ENCODE peak calls at places on chromosomes 2 and 18, in four cellular contexts. One of them, this sample, is unnamed.

GRCh38 chr2:107776333-107776732 is 50.4 kb upstream of the RGPD4 start:
- DNase-seq in fibroblast of lung: no peak
- DNase-seq in dorsolateral prefrontal cortex: no peak
- DNase-seq in tibial artery: no peak
- DNase-seq in this sample: no peak

GRCh38 chr2:147846382-147847081 is 1.7 kb downstream of the ACVR2A start:
- DNase-seq in fibroblast of lung: peak; percentile 15
- DNase-seq in tibial artery: no peak
- DNase-seq in dorsolateral prefrontal cortex: no peak
- DNase-seq in this sample: peak; percentile 27

GRCh38 chr18:79786781-79787526 is 10.8 kb upstream of the KCNG2 start:
- DNase-seq in tibial artery: no peak
- DNase-seq in dorsolateral prefrontal cortex: no peak
- DNase-seq in fibroblast of lung: peak; percentile 58
- DNase-seq in this sample: no peak

GRCh38 chr2:213416832-213417231 is 132.6 kb downstream of the SPAG16 start:
- DNase-seq in dorsolateral prefrontal cortex: no peak
- DNase-seq in tibial artery: no peak
- DNase-seq in fibroblast of lung: no peak
- DNase-seq in this sample: no peak

GRCh38 chr2:177992992-177993391 is 79.6 kb downstream of the PDE11A start:
- DNase-seq in fibroblast of lung: no peak
- DNase-seq in tibial artery: no peak
- DNase-seq in dorsolateral prefrontal cortex: no peak
- DNase-seq in this sample: no peak

GRCh38 chr2:121778736-121779487 is 23.5 kb downstream of the TSN start:
- DNase-seq in tibial artery: no peak
- DNase-seq in dorsolateral prefrontal cortex: no peak
- DNase-seq in fibroblast of lung: no peak
- DNase-seq in this sample: no peak

GRCh38 chr2:216619411-216620393 is 13.5 kb upstream of the IGFBP2 start:
- DNase-seq in dorsolateral prefrontal cortex: no peak
- DNase-seq in fibroblast of lung: peak; percentile 77
- DNase-seq in tibial artery: no peak
- DNase-seq in this sample: peak; percentile 56

GRCh38 chr2:48749820-48750739 is 5.4 kb downstream of the LHCGR start:
- DNase-seq in tibial artery: no peak
- DNase-seq in fibroblast of lung: no peak
- DNase-seq in dorsolateral prefrontal cortex: no peak
- DNase-seq in this sample: peak; percentile 14

GRCh38 chr18:47226660-47227059 is 24.8 kb downstream of the SKOR2 start:
- DNase-seq in dorsolateral prefrontal cortex: no peak
- DNase-seq in tibial artery: no peak
- DNase-seq in fibroblast of lung: no peak
- DNase-seq in this sample: no peak

GRCh38 chr18:12543697-12544096 is 114.2 kb downstream of the SPIRE1 start:
- DNase-seq in dorsolateral prefrontal cortex: no peak
- DNase-seq in fibroblast of lung: peak; percentile 19
- DNase-seq in tibial artery: no peak
- DNase-seq in this sample: peak; percentile 62

GRCh38 chr2:167438206-167438605 is 549.9 kb downstream of the XIRP2 start:
- DNase-seq in dorsolateral prefrontal cortex: no peak
- DNase-seq in fibroblast of lung: peak; percentile 76
- DNase-seq in tibial artery: no peak
- DNase-seq in this sample: peak; percentile 69

GRCh38 chr18:10536270-10536669 is 10.4 kb downstream of the NAPG start:
- DNase-seq in fibroblast of lung: no peak
- DNase-seq in tibial artery: no peak
- DNase-seq in dorsolateral prefrontal cortex: no peak
- DNase-seq in this sample: peak; percentile 74

GRCh38 chr2:98416760-98417159 is 27.9 kb upstream of the INPP4A start:
- DNase-seq in tibial artery: no peak
- DNase-seq in fibroblast of lung: no peak
- DNase-seq in dorsolateral prefrontal cortex: no peak
- DNase-seq in this sample: no peak

GRCh38 chr18:45249306-45249705 is 366.0 kb upstream of the SLC14A2 start:
- DNase-seq in tibial artery: no peak
- DNase-seq in fibroblast of lung: peak; percentile 60
- DNase-seq in dorsolateral prefrontal cortex: no peak
- DNase-seq in this sample: no peak

GRCh38 chr2:70898363-70899240 is 37.1 kb upstream of the ATP6V1B1 start:
- DNase-seq in fibroblast of lung: no peak
- DNase-seq in tibial artery: no peak
- DNase-seq in dorsolateral prefrontal cortex: no peak
- DNase-seq in this sample: no peak

GRCh38 chr2:49973917-49974368 is 819.6 kb upstream of the FSHR start:
- DNase-seq in dorsolateral prefrontal cortex: peak; percentile 95
- DNase-seq in tibial artery: no peak
- DNase-seq in fibroblast of lung: peak; percentile 10
- DNase-seq in this sample: peak; percentile 24

GRCh38 chr2:55175254-55176093 is 56.6 kb downstream of the CLHC1 start:
- DNase-seq in tibial artery: no peak
- DNase-seq in dorsolateral prefrontal cortex: no peak
- DNase-seq in fibroblast of lung: peak; percentile 88
- DNase-seq in this sample: peak; percentile 70

DNA sequence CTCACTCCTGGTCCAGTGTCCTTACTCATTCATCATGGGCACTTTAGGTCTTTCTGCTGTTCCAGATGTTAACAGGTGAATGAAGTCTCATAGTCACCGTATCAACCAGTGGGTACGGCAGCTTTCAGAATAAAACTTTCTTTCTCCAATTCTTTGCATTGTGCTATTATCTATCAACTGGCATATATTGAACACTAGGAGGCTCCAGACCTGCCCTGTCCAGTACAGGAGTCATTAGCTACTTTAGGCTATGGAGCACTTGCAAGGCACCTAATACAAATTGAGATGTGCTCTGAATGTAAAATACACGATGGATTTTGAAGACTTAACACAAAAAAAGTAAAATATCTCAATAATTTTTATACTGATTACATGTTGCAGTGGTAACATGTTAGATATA is 43.2 kb upstream of the NEB start:
- DNase-seq in tibial artery: no peak
- DNase-seq in dorsolateral prefrontal cortex: no peak
- DNase-seq in fibroblast of lung: no peak
- DNase-seq in this sample: no peak
- TF ChIP-seq CTCF in tibial artery: no peak
- TF ChIP-seq CTCF in dorsolateral prefrontal cortex: no peak
- TF ChIP-seq CTCF in fibroblast of lung: no peak
- TF ChIP-seq CTCF in this sample: no peak

DNA sequence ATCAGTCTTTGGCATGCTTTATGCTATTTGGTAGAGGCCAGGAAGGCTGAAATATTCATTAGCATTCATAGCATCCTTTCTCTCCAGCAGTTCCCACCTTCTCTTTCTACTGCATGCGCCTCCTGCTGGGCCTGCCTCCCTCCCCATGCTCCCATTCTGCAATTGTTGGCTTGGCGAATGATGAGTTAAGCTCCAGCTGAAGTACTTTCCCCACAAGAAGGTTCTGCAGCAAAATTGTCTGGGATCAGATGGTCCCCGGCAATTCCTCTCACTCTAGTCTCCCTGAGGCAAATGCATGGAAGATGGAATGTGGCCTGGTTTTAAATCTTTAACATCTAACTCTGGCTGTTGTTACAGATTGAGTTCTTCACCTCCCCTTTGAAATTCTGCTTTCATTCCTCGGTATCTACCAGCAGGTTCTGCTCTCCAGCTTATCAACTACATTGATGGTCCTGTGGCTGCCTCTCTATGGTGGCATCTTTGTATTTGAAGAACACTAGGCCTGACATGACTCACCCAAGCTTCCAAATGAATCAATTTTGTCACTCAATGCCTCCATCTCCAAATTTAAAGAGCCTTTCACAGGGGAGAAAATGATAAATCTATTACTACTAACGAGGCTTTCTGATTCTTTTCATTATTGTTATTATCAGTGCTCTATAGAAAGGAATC is 55.9 kb downstream of the KCTD18 start:
- DNase-seq in fibroblast of lung: no peak
- DNase-seq in tibial artery: no peak
- DNase-seq in dorsolateral prefrontal cortex: no peak
- DNase-seq in this sample: no peak
- H3K4me3 ChIP-seq in fibroblast of lung: no peak overlapping the region
- H3K4me3 ChIP-seq in tibial artery: no peak overlapping the region
- H3K4me3 ChIP-seq in dorsolateral prefrontal cortex: no peak overlapping the region
- H3K4me3 ChIP-seq in this sample: no peak overlapping the region

GRCh38 chr2:126385441-126385840 is 270.5 kb upstream of the GYPC start:
- DNase-seq in fibroblast of lung: no peak
- DNase-seq in tibial artery: no peak
- DNase-seq in dorsolateral prefrontal cortex: no peak
- DNase-seq in this sample: no peak
- TF ChIP-seq CTCF in fibroblast of lung: no peak
- TF ChIP-seq CTCF in tibial artery: no peak
- TF ChIP-seq CTCF in dorsolateral prefrontal cortex: no peak
- TF ChIP-seq CTCF in this sample: no peak

GRCh38 chr2:133886735-133887675 is 318.7 kb upstream of the NCKAP5 start:
- DNase-seq in tibial artery: peak; percentile 75
- DNase-seq in fibroblast of lung: peak; percentile 55
- DNase-seq in dorsolateral prefrontal cortex: peak; percentile 76
- DNase-seq in this sample: peak; percentile 69
- H3K4me3 ChIP-seq in tibial artery: no peak overlapping the region
- H3K4me3 ChIP-seq in fibroblast of lung: no peak overlapping the region
- H3K4me3 ChIP-seq in dorsolateral prefrontal cortex: peak overlapping the region; percentile 1
- H3K4me3 ChIP-seq in this sample: no peak overlapping the region

DNA sequence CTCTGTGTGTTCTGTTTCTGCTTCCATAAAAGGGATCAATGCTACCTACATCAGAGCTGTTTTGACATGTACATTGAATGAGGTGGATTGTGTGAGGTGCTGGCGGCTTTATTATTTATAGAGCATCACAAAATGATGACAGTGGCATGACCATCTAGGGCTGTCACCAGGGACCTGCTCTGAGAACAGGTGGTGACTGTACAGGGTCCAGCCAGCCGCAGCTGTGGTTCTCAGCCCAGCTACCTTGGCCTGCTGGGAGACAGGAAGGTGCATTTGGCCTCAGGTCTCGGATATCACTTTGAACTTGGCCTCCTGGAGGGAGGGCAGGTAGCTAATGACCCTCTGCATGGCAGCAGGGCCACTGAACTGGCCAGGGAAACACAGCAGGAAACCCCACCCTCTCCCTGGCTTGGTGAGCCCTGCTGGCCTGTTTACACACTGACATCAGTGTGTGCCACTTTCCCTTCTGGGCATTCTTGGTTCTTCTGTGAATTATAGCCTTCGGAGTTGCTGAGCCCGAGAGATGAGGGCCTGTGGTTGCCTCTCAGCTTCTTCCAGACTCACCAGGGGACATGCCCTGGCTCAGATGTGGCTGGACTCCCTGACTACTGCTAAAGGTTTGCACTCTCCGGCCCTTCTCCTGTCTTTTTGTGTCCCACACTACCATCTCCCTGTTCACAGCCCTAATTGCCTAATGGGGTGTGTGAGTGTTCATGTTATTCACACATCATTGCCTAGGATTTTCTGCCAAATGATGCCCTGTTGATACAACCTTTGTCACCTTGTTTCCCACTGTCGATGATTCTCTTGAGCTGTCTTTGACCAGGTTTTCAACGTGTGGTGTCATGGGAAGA is 109.2 kb upstream of the RAB12 start:
- DNase-seq in fibroblast of lung: no peak
- DNase-seq in dorsolateral prefrontal cortex: no peak
- DNase-seq in tibial artery: no peak
- DNase-seq in this sample: no peak
- TF ChIP-seq CTCF in fibroblast of lung: no peak
- TF ChIP-seq CTCF in dorsolateral prefrontal cortex: no peak
- TF ChIP-seq CTCF in tibial artery: no peak
- TF ChIP-seq CTCF in this sample: no peak

GRCh38 chr2:15980605-15981098 is 40.3 kb downstream of the MYCN start:
- DNase-seq in fibroblast of lung: no peak
- DNase-seq in dorsolateral prefrontal cortex: no peak
- DNase-seq in tibial artery: no peak
- DNase-seq in this sample: no peak

GRCh38 chr2:15982285-15982967 is 42.1 kb downstream of the MYCN start:
- DNase-seq in dorsolateral prefrontal cortex: no peak
- DNase-seq in fibroblast of lung: no peak
- DNase-seq in tibial artery: no peak
- DNase-seq in this sample: no peak

GRCh38 chr2:15983496-15983895 is 43.1 kb downstream of the MYCN start:
- DNase-seq in tibial artery: no peak
- DNase-seq in dorsolateral prefrontal cortex: no peak
- DNase-seq in fibroblast of lung: no peak
- DNase-seq in this sample: no peak

GRCh38 chr2:15979759-15980604 is 39.6 kb downstream of the MYCN start:
- DNase-seq in tibial artery: no peak
- DNase-seq in dorsolateral prefrontal cortex: no peak
- DNase-seq in fibroblast of lung: no peak
- DNase-seq in this sample: no peak

GRCh38 chr2:15981646-15982045 is 41.3 kb downstream of the MYCN start:
- DNase-seq in dorsolateral prefrontal cortex: no peak
- DNase-seq in fibroblast of lung: no peak
- DNase-seq in tibial artery: no peak
- DNase-seq in this sample: no peak
- H3K4me3 ChIP-seq in dorsolateral prefrontal cortex: no peak overlapping the region
- H3K4me3 ChIP-seq in fibroblast of lung: no peak overlapping the region
- H3K4me3 ChIP-seq in tibial artery: no peak overlapping the region
- H3K4me3 ChIP-seq in this sample: no peak overlapping the region

GRCh38 chr2:44348385-44348784 is 12.9 kb downstream of the PREPL start:
- DNase-seq in tibial artery: no peak
- DNase-seq in dorsolateral prefrontal cortex: no peak
- DNase-seq in fibroblast of lung: peak; percentile 61
- DNase-seq in this sample: no peak

DNA sequence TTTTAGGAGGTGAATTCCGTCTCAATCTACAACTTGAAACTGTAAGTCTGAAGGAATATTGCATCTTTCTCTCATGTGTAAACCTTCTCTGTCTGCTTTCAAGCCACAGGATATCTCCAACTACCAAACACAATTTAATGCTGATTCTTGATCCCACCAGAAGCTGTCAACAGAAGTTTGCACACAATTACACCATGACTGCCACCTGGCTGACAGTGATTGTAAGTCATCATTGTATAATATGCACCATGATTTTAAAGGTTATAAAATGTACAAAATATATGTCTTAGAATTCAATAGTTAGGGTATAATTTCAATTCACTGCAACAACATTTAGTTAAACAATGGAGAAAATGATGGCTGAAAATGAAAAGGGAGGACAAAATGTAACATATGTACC is 18.4 kb downstream of the PREPL start:
- DNase-seq in tibial artery: no peak
- DNase-seq in dorsolateral prefrontal cortex: no peak
- DNase-seq in fibroblast of lung: peak; percentile 26
- DNase-seq in this sample: peak; percentile 22
- TF ChIP-seq CTCF in tibial artery: no peak
- TF ChIP-seq CTCF in dorsolateral prefrontal cortex: peak; percentile 51
- TF ChIP-seq CTCF in fibroblast of lung: no peak
- TF ChIP-seq CTCF in this sample: no peak

This sample was measured in bronchial epithelial cell.